ENCODE peak calls at places on chromosomes 3 and 15, in nine cellular contexts. J, B, S, O, M, A, Z, C and Y are unnamed samples.

GRCh38 chr3:53217175-53217574 is 38.6 kb downstream of the TKT start:
- DNase-seq in S (no peak), Z (no peak), B (no peak), M (no peak), A (no peak), J (no peak), C (no peak), O (no peak), Y (no peak)

GRCh38 chr3:169604118-169604517 is 59.4 kb downstream of the MECOM start:
- DNase-seq in S (no peak), C (no peak), O (no peak), Z (no peak), B (no peak), A (peak; percentile 24), M (no peak), J (no peak), Y (no peak)

GRCh38 chr3:128486692-128487537 is 6.1 kb downstream of the GATA2 start:
- DNase-seq in Z (peak; percentile 50), B (peak; percentile 46), S (no peak), M (no peak), C (no peak), J (no peak), A (peak; percentile 49), O (peak; percentile 61), Y (no peak)

GRCh38 chr3:158802399-158803023 is 657 bp downstream of the MFSD1 start:
- DNase-seq in O (no peak), M (no peak), A (no peak), B (peak; percentile 56), J (peak; percentile 37), C (no peak), S (peak; percentile 7), Z (no peak), Y (no peak)

GRCh38 chr3:188568750-188569149 is 414.8 kb downstream of the LPP start:
- DNase-seq in C (no peak), A (peak; percentile 51), M (no peak), O (no peak), B (no peak), S (no peak), Z (no peak), J (no peak), Y (no peak)

GRCh38 chr3:159649951-159650350 is 338.7 kb upstream of the IL12A start:
- DNase-seq in J (no peak), A (no peak), Z (no peak), C (no peak), B (no peak), S (no peak), O (no peak), M (no peak), Y (no peak)

GRCh38 chr3:120780977-120781376 is 38.4 kb downstream of the GTF2E1 start:
- DNase-seq in B (no peak), M (peak; percentile 72), C (no peak), Z (no peak), S (no peak), A (peak; percentile 83), J (peak; percentile 90), O (no peak), Y (no peak)

GRCh38 chr3:173267716-173268115 is 126.7 kb upstream of the SPATA16 start:
- DNase-seq in J (no peak), S (no peak), A (no peak), Z (no peak), C (no peak), M (no peak), B (no peak), O (no peak), Y (no peak)

GRCh38 chr15:85141601-85142185 is 160.0 kb downstream of the PDE8A start:
- DNase-seq in S (no peak), A (no peak), M (no peak), Z (no peak), C (no peak), B (no peak), J (no peak), O (no peak), Y (no peak)

GRCh38 chr3:53255360-53255774 is 455 bp downstream of the TKT start:
- DNase-seq in C (peak; percentile 30), J (peak; percentile 62), B (peak; percentile 65), A (no peak), S (peak; percentile 27), O (no peak), M (no peak), Z (no peak), Y (peak; percentile 15)

GRCh38 chr15:26179906-26180305 is 316.8 kb upstream of the ATP10A start:
- DNase-seq in S (no peak), Z (peak; percentile 11), A (no peak), M (no peak), B (no peak), C (peak; percentile 20), O (peak; percentile 91), J (no peak), Y (no peak)

GRCh38 chr3:49120096-49120437 is 556 bp downstream of the USP19 start:
- DNase-seq in C (no peak), A (no peak), S (no peak), J (peak; percentile 26), Z (no peak), B (no peak), O (no peak), M (no peak), Y (no peak)

GRCh38 chr3:13841141-13841540 is 38.7 kb downstream of the WNT7A start:
- DNase-seq in J (no peak), S (no peak), C (no peak), A (no peak), Z (no peak), O (no peak), B (no peak), M (no peak), Y (no peak)

DNA sequence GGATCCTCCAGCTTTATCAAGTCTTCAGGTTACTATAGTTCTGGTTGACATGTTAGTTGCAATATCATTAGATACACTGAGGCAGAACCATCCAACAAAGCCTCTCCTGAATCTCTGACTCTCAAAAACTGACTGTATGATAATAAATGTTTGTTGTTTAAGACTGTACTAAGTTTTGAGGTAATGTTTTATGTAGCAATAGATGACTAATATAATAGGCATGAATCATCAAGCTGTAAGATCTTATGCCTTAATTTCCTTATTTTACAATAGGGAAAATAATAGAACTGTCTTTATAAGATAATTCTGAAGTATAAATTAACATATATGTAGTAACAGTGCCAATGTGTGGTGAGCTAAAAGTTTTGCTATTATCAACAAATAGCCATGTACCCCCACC is 88.9 kb upstream of the TBC1D5 start:
- DNase-seq in B (no peak), J (no peak), S (no peak), C (no peak), A (peak; percentile 40), O (no peak), M (peak; percentile 20), Z (no peak), Y (no peak)
- TF ChIP-seq CTCF in B (no peak), J (no peak), S (no peak), C (no peak), A (no peak), O (no peak), M (no peak), Z (no peak), Y (no peak)

DNA sequence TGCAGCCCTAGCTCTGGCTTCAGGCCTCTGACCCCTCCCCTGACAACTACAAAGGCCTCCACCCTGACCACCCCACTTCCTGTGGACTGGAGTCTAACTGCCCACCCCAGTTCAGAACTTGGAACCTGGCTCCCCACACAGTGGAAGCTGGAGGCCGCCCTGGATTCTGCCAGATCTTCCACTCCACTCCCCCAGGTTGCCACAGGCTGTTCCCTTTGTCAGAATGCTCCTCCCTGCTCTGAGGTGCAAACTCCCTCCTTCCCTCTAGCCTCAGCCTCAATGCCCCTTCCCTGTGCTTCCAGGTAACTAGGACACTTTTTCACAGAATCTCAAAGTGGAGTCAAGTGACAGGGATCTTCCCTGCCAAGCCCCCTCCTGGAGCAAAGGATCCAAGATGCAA is 62.8 kb upstream of the TMEM115 start:
- DNase-seq in B (no peak), A (no peak), O (no peak), S (no peak), M (no peak), J (no peak), Z (no peak), C (no peak), Y (no peak)
- TF ChIP-seq CTCF in B (no peak), A (no peak), O (no peak), S (no peak), M (no peak), J (no peak), Z (no peak), C (no peak), Y (no peak)

DNA sequence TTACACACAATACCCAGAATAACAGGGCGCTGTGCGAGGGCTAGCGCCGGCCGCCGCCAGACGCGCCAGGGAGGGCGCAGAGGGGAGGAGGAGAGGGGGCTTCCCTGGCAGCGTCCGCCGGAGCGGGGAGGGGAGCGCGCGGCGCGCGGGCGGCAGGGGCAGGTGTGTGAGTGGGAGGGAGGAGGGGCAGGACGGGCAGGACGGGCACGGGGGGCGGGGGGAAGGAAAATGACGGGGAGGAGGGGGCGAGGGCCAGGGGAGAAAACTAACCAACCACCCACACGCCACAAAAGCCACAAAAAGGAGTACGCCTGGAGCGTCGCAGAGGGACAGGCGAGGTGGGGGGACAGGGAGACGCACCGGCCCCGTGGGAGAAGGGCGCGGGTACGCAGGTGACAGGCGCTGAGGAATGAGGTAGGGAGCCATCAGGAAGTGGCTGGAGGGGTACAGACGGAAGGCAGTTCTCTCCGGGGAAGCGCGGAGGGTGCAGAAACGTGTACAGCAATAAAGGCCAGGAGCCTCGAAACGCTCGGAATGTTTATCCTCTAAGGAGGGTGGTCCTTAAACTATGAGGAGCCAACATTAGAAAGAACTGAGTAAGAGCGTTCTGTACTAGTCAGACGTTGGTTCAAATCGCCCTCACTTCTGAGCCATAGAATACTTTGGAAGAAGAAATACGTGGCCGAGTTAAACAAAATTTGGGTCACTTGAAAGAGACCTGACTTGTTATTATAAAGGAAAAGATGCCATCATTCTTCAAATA is 683 bp upstream of the SATB1 start:
- DNase-seq in J (no peak), M (no peak), Z (peak; percentile 73), C (peak; percentile 52), A (peak; percentile 5), B (peak; percentile 75), O (peak; percentile 57), S (peak; percentile 64), Y (peak; percentile 82)
- TF ChIP-seq CTCF in J (no peak), M (no peak), Z (no peak), C (no peak), A (no peak), B (no peak), O (no peak), S (no peak), Y (peak; percentile 8)

GRCh38 chr15:34618073-34618472 is 34.6 kb upstream of the GOLGA8B start:
- DNase-seq in S (no peak), J (no peak), M (no peak), B (no peak), Z (no peak), O (no peak), C (no peak), A (no peak), Y (no peak)

GRCh38 chr15:34613997-34614396 is 30.5 kb upstream of the GOLGA8B start:
- DNase-seq in B (no peak), Z (no peak), C (no peak), M (no peak), J (no peak), A (no peak), S (no peak), O (no peak), Y (no peak)

GRCh38 chr15:34619151-34619550 is 35.7 kb upstream of the GOLGA8B start:
- DNase-seq in A (no peak), Z (no peak), M (no peak), S (no peak), O (no peak), C (no peak), J (no peak), B (no peak), Y (no peak)

GRCh38 chr15:34620122-34620521 is 36.7 kb upstream of the GOLGA8B start:
- DNase-seq in A (no peak), S (no peak), B (no peak), J (no peak), Z (no peak), M (no peak), O (no peak), C (no peak), Y (no peak)

GRCh38 chr15:34616613-34617012 is 33.2 kb upstream of the GOLGA8B start:
- DNase-seq in B (no peak), A (peak; percentile 39), J (peak; percentile 14), M (peak; percentile 36), C (no peak), Z (no peak), S (no peak), O (no peak), Y (no peak)
- TF ChIP-seq CTCF in B (no peak), A (peak; percentile 20), J (no peak), M (peak; percentile 27), C (peak; percentile 31), Z (no peak), S (no peak), O (no peak), Y (no peak)